ENCODE peak calls at places on chromosome 20, in five cellular contexts. One of them, this sample, is unnamed.

GRCh38 chr20:48791014-48791413 is 36.8 kb downstream of the PREX1 start:
- DNase-seq in left lung: no peak
- DNase-seq in tibial artery: no peak
- DNase-seq in right lobe of liver: peak; percentile 84
- DNase-seq in astrocyte of the spinal cord: peak; percentile 36
- DNase-seq in this sample: no peak

GRCh38 chr20:46324960-46325703 is 16.8 kb upstream of the CDH22 start:
- DNase-seq in left lung: no peak
- DNase-seq in tibial artery: no peak
- DNase-seq in right lobe of liver: no peak
- DNase-seq in astrocyte of the spinal cord: peak; percentile 10
- DNase-seq in this sample: peak; percentile 40

GRCh38 chr20:62523473-62524203 is 47.8 kb upstream of the GATA5 start:
- DNase-seq in left lung: no peak
- DNase-seq in tibial artery: no peak
- DNase-seq in right lobe of liver: no peak
- DNase-seq in astrocyte of the spinal cord: no peak
- DNase-seq in this sample: no peak

GRCh38 chr20:64010711-64011237 is 25.2 kb upstream of the C20orf204 start:
- DNase-seq in left lung: no peak
- DNase-seq in tibial artery: no peak
- DNase-seq in right lobe of liver: no peak
- DNase-seq in astrocyte of the spinal cord: no peak
- DNase-seq in this sample: peak; percentile 28

GRCh38 chr20:3166338-3166912 is 6.8 kb upstream of the FASTKD5 start:
- DNase-seq in left lung: no peak
- DNase-seq in tibial artery: no peak
- DNase-seq in right lobe of liver: peak; percentile 39
- DNase-seq in astrocyte of the spinal cord: no peak
- DNase-seq in this sample: no peak

GRCh38 chr20:5718896-5719595 is 31.2 kb upstream of the SHLD1 start:
- DNase-seq in left lung: no peak
- DNase-seq in tibial artery: no peak
- DNase-seq in right lobe of liver: peak; percentile 87
- DNase-seq in astrocyte of the spinal cord: no peak
- DNase-seq in this sample: no peak

GRCh38 chr20:38751360-38751976 is 3.2 kb downstream of the ACTR5 start:
- DNase-seq in left lung: no peak
- DNase-seq in tibial artery: no peak
- DNase-seq in right lobe of liver: no peak
- DNase-seq in astrocyte of the spinal cord: peak; percentile 38
- DNase-seq in this sample: peak; percentile 63

GRCh38 chr20:60108397-60108796 is 150.2 kb downstream of the CDH26 start:
- DNase-seq in left lung: no peak
- DNase-seq in tibial artery: no peak
- DNase-seq in right lobe of liver: peak; percentile 10
- DNase-seq in astrocyte of the spinal cord: no peak
- DNase-seq in this sample: no peak

GRCh38 chr20:63617092-63617875 is 9.6 kb downstream of the GMEB2 start:
- DNase-seq in left lung: peak; percentile 77
- DNase-seq in tibial artery: no peak
- DNase-seq in right lobe of liver: no peak
- DNase-seq in astrocyte of the spinal cord: no peak
- DNase-seq in this sample: no peak

GRCh38 chr20:61166324-61166723 is 85.7 kb upstream of the CDH4 start:
- DNase-seq in left lung: no peak
- DNase-seq in tibial artery: no peak
- DNase-seq in right lobe of liver: no peak
- DNase-seq in astrocyte of the spinal cord: no peak
- DNase-seq in this sample: no peak

DNA sequence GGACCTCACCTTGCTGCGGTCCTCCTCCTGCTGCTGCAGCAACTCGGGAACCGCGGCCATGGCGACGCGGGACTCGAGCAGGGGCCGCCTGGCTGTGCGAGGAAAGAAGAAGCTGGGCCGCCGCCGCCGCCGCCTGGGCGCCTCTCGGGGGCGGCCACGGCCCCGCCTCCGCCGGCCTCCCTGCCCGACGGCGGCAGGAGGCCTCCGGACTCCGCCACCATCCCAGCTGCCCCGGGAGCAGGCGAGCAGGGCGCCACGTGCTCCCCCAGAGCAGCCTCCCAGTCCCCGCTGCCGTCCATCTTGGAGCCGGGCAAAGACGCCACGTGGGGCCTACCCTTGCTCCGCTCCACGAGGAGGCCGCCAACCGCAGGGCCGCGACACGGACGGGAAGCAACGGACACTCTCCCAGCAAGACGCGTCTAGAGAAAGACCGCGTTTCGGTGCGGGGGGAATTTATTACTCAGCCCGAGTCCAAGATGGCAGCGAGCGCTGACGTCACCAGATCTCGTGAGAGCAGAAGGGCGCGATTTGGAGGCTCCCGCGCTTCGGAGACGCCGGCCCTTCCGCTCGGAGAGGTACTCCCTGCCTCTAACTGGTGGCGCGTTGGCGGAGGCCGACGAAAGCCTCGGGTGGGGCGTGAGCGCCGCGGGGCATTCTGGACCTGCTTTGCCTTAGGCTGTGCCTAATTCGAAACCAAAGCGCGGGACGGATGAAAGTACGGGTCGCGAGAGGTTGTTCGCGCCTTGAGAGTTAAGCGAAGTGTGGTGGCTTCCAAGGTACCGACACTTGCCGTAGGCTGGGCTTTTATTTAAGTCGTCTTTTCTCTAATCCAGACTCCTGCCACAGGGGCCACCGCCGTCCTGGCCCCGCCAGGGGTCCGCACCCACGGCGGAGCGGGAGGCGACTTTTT is at the start of the genes MGME1 and SNX5:
- DNase-seq in left lung: peak; percentile 100
- DNase-seq in tibial artery: peak; percentile 99
- DNase-seq in right lobe of liver: peak; percentile 100
- DNase-seq in astrocyte of the spinal cord: peak; percentile 100
- DNase-seq in this sample: peak; percentile 99
- H3K4me3 ChIP-seq in left lung: peak within 1 kb of the TSS; percentile 96
- H3K4me3 ChIP-seq in tibial artery: peak within 1 kb of the TSS; percentile 89
- H3K4me3 ChIP-seq in right lobe of liver: peak within 1 kb of the TSS; percentile 92
- H3K4me3 ChIP-seq in astrocyte of the spinal cord: peak within 1 kb of the TSS; percentile 90
- H3K4me3 ChIP-seq in this sample: peak within 1 kb of the TSS; percentile 84

GRCh38 chr20:24782221-24782620 is 166.8 kb upstream of the CST7 start:
- DNase-seq in left lung: no peak
- DNase-seq in tibial artery: no peak
- DNase-seq in right lobe of liver: peak; percentile 16
- DNase-seq in astrocyte of the spinal cord: no peak
- DNase-seq in this sample: no peak

GRCh38 chr20:24780648-24781047 is 168.4 kb upstream of the CST7 start:
- DNase-seq in left lung: no peak
- DNase-seq in tibial artery: peak; percentile 10
- DNase-seq in right lobe of liver: peak; percentile 17
- DNase-seq in astrocyte of the spinal cord: no peak
- DNase-seq in this sample: no peak

GRCh38 chr20:24782801-24783630 is 166.1 kb upstream of the CST7 start:
- DNase-seq in left lung: no peak
- DNase-seq in tibial artery: no peak
- DNase-seq in right lobe of liver: no peak
- DNase-seq in astrocyte of the spinal cord: peak; percentile 35
- DNase-seq in this sample: no peak

GRCh38 chr20:24779886-24780285 is 169.2 kb upstream of the CST7 start:
- DNase-seq in left lung: no peak
- DNase-seq in tibial artery: no peak
- DNase-seq in right lobe of liver: peak; percentile 17
- DNase-seq in astrocyte of the spinal cord: no peak
- DNase-seq in this sample: no peak

DNA sequence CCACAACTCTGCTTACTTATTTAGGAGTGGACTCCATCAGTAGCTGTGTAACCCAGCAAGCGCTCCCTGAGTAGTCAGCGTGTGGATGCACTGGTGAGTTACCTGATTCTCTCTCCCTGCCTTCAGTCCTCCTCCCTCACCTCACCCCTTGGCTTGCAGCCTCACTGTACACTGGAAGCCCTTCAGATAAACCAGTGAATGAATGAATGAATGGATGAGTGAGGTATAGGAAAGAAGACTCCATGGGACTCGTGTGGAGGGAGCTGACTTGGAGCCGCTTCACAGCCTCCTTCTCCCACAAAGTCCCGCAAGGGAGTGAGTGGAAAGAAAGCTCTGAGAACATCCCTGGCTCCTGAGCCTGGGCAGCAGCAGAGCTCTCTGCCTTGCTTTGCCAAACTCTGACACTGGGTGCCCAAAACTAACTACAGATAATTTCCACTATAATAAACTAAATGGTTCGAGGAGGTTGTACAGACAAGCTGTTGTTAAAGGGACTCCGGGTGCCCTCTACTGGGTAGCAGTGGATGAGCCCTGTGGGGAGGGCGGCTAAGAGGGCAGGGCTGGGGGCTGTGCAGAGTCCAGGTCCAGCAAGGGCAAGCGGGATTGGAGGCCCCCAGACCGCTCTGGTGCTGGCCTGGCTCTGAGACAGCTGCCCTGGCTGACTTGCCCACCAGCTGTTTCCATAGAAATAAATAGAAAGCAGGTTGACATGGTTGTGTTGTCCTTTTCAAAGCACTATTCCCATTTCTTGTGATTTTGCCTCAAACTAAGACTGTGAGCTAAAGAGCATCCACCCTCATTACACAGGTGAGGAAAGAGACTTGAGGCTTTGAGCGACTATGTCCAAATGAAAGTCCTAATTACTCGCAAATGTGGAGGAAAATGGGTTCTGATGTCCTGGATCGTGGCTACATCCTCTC is 167.7 kb upstream of the CST7 start:
- DNase-seq in left lung: no peak
- DNase-seq in tibial artery: no peak
- DNase-seq in right lobe of liver: peak; percentile 51
- DNase-seq in astrocyte of the spinal cord: peak; percentile 55
- DNase-seq in this sample: peak; percentile 45
- TF ChIP-seq CTCF in left lung: peak; percentile 28
- TF ChIP-seq CTCF in tibial artery: peak; percentile 47
- TF ChIP-seq CTCF in right lobe of liver: peak; percentile 70
- TF ChIP-seq CTCF in astrocyte of the spinal cord: peak; percentile 85
- TF ChIP-seq CTCF in this sample: peak; percentile 62

DNA sequence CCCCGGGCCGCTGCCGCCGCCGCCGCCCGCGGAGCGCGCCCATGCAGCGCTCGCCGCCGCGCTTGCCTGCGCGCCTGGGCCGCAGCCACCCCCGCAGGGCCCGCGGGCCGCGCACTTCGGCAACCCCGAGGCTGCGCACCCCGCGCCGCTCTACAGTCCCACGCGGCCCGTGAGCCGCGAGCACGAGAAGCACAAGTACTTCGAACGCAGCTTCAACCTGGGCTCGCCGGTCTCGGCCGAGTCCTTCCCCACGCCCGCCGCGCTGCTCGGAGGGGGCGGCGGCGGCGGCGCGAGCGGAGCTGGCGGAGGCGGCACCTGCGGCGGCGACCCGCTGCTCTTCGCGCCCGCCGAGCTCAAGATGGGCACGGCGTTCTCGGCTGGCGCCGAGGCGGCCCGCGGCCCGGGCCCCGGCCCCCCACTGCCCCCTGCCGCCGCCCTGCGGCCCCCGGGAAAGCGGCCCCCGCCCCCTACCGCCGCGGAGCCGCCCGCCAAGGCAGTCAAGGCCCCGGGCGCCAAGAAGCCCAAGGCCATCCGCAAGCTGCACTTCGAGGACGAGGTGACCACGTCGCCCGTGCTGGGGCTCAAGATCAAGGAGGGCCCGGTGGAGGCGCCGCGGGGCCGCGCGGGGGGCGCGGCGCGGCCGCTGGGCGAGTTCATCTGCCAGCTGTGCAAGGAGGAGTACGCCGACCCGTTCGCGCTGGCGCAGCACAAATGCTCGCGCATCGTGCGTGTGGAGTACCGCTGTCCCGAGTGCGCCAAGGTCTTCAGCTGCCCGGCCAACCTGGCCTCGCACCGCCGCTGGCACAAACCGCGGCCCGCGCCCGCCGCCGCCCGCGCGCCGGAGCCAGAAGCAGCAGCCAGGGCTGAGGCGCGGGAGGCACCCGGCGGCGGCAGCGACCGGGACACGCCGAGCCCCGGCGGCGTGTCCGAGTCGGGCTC is 779 bp downstream of the INSM1 start:
- DNase-seq in left lung: no peak
- DNase-seq in tibial artery: no peak
- DNase-seq in right lobe of liver: no peak
- DNase-seq in astrocyte of the spinal cord: no peak
- DNase-seq in this sample: no peak
- H3K4me3 ChIP-seq in left lung: peak overlapping the region; percentile 24
- H3K4me3 ChIP-seq in tibial artery: peak overlapping the region; percentile 26
- H3K4me3 ChIP-seq in right lobe of liver: no peak overlapping the region
- H3K4me3 ChIP-seq in astrocyte of the spinal cord: no peak overlapping the region
- H3K4me3 ChIP-seq in this sample: no peak overlapping the region

GRCh38 chr20:9409981-9410380 is 104.4 kb upstream of the LAMP5 start:
- DNase-seq in left lung: no peak
- DNase-seq in tibial artery: no peak
- DNase-seq in right lobe of liver: no peak
- DNase-seq in astrocyte of the spinal cord: peak; percentile 91
- DNase-seq in this sample: peak; percentile 51

GRCh38 chr20:9409352-9409751 is 105.0 kb upstream of the LAMP5 start:
- DNase-seq in left lung: no peak
- DNase-seq in tibial artery: no peak
- DNase-seq in right lobe of liver: no peak
- DNase-seq in astrocyte of the spinal cord: peak; percentile 52
- DNase-seq in this sample: peak; percentile 6

GRCh38 chr20:9411833-9412232 is 102.6 kb upstream of the LAMP5 start:
- DNase-seq in left lung: no peak
- DNase-seq in tibial artery: no peak
- DNase-seq in right lobe of liver: no peak
- DNase-seq in astrocyte of the spinal cord: no peak
- DNase-seq in this sample: no peak

GRCh38 chr20:9407805-9408421 is 106.5 kb upstream of the LAMP5 start:
- DNase-seq in left lung: no peak
- DNase-seq in tibial artery: peak; percentile 63
- DNase-seq in right lobe of liver: no peak
- DNase-seq in astrocyte of the spinal cord: peak; percentile 77
- DNase-seq in this sample: peak; percentile 72

GRCh38 chr20:9408422-9409300 is 105.7 kb upstream of the LAMP5 start:
- DNase-seq in left lung: no peak
- DNase-seq in tibial artery: no peak
- DNase-seq in right lobe of liver: no peak
- DNase-seq in astrocyte of the spinal cord: peak; percentile 72
- DNase-seq in this sample: peak; percentile 56
- TF ChIP-seq CTCF in left lung: peak; percentile 2
- TF ChIP-seq CTCF in tibial artery: no peak
- TF ChIP-seq CTCF in right lobe of liver: no peak
- TF ChIP-seq CTCF in astrocyte of the spinal cord: no peak
- TF ChIP-seq CTCF in this sample: no peak

This sample was measured in epithelial cell of esophagus.